ENCODE peak calls at places on chromosomes 1 and 21, in eight cellular contexts. D, C, A, E, P, R, Q and T are unnamed samples.

GRCh38 chr1:18365099-18365705 is 115.5 kb upstream of the KLHDC7A start:
- DNase-seq in D (no peak), C (no peak), A (no peak), E (no peak), P (no peak), R (no peak), Q (no peak), T (no peak)

GRCh38 chr1:151342562-151342961 is 4.5 kb downstream of the RFX5 start:
- DNase-seq in D (no peak), C (no peak), A (no peak), E (peak; percentile 63), P (no peak), R (no peak), Q (no peak), T (no peak)

GRCh38 chr1:226411619-226412018 is 3.7 kb upstream of the PARP1 start:
- DNase-seq in D (no peak), C (no peak), A (no peak), E (no peak), P (no peak), R (no peak), Q (no peak), T (no peak)

GRCh38 chr1:7302873-7303272 is 468.2 kb upstream of the VAMP3 start:
- DNase-seq in D (peak; percentile 7), C (no peak), A (no peak), E (no peak), P (no peak), R (no peak), Q (no peak), T (no peak)

GRCh38 chr21:29571949-29572348 is 273.2 kb downstream of the BACH1 start:
- DNase-seq in D (no peak), C (no peak), A (no peak), E (no peak), P (no peak), R (no peak), Q (no peak), T (no peak)

GRCh38 chr1:231918239-231919015 is 291.8 kb downstream of the DISC1 start:
- DNase-seq in D (no peak), C (no peak), A (peak; percentile 10), E (no peak), P (no peak), R (no peak), Q (peak; percentile 85), T (no peak)

GRCh38 chr1:106879538-106879937 is 176.9 kb upstream of the PRMT6 start:
- DNase-seq in D (peak; percentile 60), C (peak; percentile 15), A (no peak), E (peak; percentile 67), P (peak; percentile 19), R (peak; percentile 8), Q (no peak), T (peak; percentile 18)

GRCh38 chr21:35256468-35256988 is 207.4 kb upstream of the RUNX1 start:
- DNase-seq in D (peak; percentile 83), C (peak; percentile 74), A (no peak), E (peak; percentile 83), P (peak; percentile 91), R (peak; percentile 92), Q (peak; percentile 99), T (peak; percentile 68)

GRCh38 chr1:3785458-3786157 is 10.7 kb downstream of the LRRC47 start:
- DNase-seq in D (peak; percentile 44), C (peak; percentile 45), A (no peak), E (peak; percentile 31), P (no peak), R (no peak), Q (no peak), T (no peak)

GRCh38 chr21:32817206-32817605 is 45.7 kb upstream of the PAXBP1 start:
- DNase-seq in D (peak; percentile 68), C (no peak), A (no peak), E (no peak), P (no peak), R (peak; percentile 64), Q (no peak), T (no peak)

GRCh38 chr1:165717918-165718515 is 19.7 kb upstream of the ALDH9A1 start:
- DNase-seq in D (peak; percentile 52), C (peak; percentile 53), A (peak; percentile 3), E (no peak), P (no peak), R (peak; percentile 73), Q (peak; percentile 47), T (no peak)

GRCh38 chr1:52955129-52955970 is 28.3 kb downstream of the SCP2 start:
- DNase-seq in D (peak; percentile 28), C (no peak), A (no peak), E (no peak), P (no peak), R (peak; percentile 49), Q (peak; percentile 92), T (no peak)

GRCh38 chr1:164559342-164560070 is 522 bp downstream of the PBX1 start:
- DNase-seq in D (peak; percentile 46), C (peak; percentile 59), A (no peak), E (peak; percentile 51), P (peak; percentile 44), R (peak; percentile 20), Q (peak; percentile 11), T (peak; percentile 33)

GRCh38 chr1:32647308-32648134 is 2.8 kb downstream of the ZBTB8OS start:
- DNase-seq in D (no peak), C (no peak), A (no peak), E (no peak), P (no peak), R (no peak), Q (no peak), T (no peak)

GRCh38 chr1:244779410-244779809 is 56.0 kb upstream of the COX20 start:
- DNase-seq in D (no peak), C (no peak), A (no peak), E (no peak), P (no peak), R (no peak), Q (peak; percentile 27), T (no peak)

DNA sequence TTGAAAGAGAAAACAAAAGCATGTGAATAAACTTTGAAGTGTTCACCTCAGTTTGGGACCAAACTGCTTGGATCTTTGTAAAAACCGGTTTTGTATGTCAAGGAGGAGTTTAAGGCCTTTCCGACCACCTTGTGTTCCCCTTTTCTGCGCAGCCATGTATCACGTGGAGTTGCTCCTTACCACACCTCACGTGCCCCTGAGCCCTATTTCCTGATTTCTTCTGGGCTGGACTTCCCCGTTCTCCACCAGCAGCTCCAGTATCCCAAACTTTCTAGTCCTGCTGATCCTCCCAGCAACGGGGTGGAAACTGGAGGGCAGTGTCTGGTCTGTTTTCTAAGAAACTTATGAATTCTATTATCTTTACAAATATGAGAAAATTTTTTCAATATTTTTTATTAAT is 1.6 kb upstream of the SH3D21 start:
- DNase-seq in D (no peak), C (no peak), A (no peak), E (peak; percentile 57), P (no peak), R (peak; percentile 48), Q (no peak), T (no peak)
- H3K9me3 ChIP-seq in D (no peaks in the 10 kb centered on the region), C (no peaks in the 10 kb centered on the region), A (no peaks in the 10 kb centered on the region), E (no peaks in the 10 kb centered on the region), P (no peaks in the 10 kb centered on the region), R (no peaks in the 10 kb centered on the region), Q (no peaks in the 10 kb centered on the region), T (no peaks in the 10 kb centered on the region)

GRCh38 chr1:23664837-23665795 is 26.5 kb upstream of the RPL11 start:
- DNase-seq in D (no peak), C (peak; percentile 66), A (no peak), E (no peak), P (no peak), R (peak; percentile 7), Q (no peak), T (no peak)
- TF ChIP-seq CTCF in D (no peak), C (peak; percentile 39), A (no peak), E (no peak), P (peak; percentile 19), R (peak; percentile 31), Q (peak; percentile 41), T (no peak)

GRCh38 chr21:39658066-39658465 is 45.3 kb downstream of the B3GALT5 start:
- DNase-seq in D (no peak), C (no peak), A (no peak), E (no peak), P (no peak), R (no peak), Q (no peak), T (no peak)

GRCh38 chr21:39657091-39657689 is 44.5 kb downstream of the B3GALT5 start:
- DNase-seq in D (peak; percentile 70), C (no peak), A (no peak), E (no peak), P (no peak), R (peak; percentile 79), Q (no peak), T (no peak)

GRCh38 chr21:39656209-39656608 is 43.5 kb downstream of the B3GALT5 start:
- DNase-seq in D (no peak), C (no peak), A (no peak), E (no peak), P (no peak), R (no peak), Q (no peak), T (no peak)

GRCh38 chr21:39654951-39655350 is 42.2 kb downstream of the B3GALT5 start:
- DNase-seq in D (peak; percentile 51), C (no peak), A (no peak), E (no peak), P (no peak), R (no peak), Q (no peak), T (no peak)

DNA sequence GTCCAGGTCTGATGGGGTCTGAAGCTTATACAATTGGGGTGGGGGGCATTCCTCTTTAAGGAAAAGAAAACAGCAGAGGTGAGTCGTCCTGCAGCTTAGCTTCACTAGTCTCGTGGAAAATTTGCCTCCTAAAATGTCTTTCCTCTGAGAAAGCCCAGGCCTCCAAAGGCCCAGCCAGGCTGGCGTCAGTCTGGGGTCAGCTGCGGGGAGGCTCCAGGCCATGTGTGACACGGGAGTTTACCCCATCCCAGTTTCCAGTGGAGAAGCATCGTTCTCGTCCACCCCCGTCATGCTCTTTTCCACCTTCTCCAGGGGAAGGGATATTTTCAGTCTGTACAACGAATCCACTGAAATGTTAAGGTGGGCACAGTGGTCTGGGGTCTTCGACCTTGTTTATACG is 42.8 kb downstream of the B3GALT5 start:
- DNase-seq in D (no peak), C (no peak), A (no peak), E (no peak), P (no peak), R (no peak), Q (no peak), T (no peak)
- H3K9me3 ChIP-seq in D (no peaks in the 10 kb centered on the region), C (no peaks in the 10 kb centered on the region), A (peaks cover 8% of the 10 kb centered on the region), E (no peaks in the 10 kb centered on the region), P (peaks cover 8% of the 10 kb centered on the region), R (no peaks in the 10 kb centered on the region), Q (peaks cover 5% of the 10 kb centered on the region), T (peaks cover 17% of the 10 kb centered on the region)

GRCh38 chr1:28581531-28582247 is 10.4 kb upstream of the RAB42 start:
- DNase-seq in D (peak; percentile 96), C (peak; percentile 95), A (peak; percentile 92), E (peak; percentile 98), P (peak; percentile 96), R (peak; percentile 97), Q (peak; percentile 85), T (peak; percentile 98)

GRCh38 chr1:28579374-28579773 is 12.7 kb upstream of the RAB42 start:
- DNase-seq in D (no peak), C (no peak), A (no peak), E (no peak), P (no peak), R (no peak), Q (no peak), T (no peak)

GRCh38 chr1:28582248-28582615 is 9.8 kb upstream of the RAB42 start:
- DNase-seq in D (peak; percentile 35), C (peak; percentile 22), A (no peak), E (no peak), P (no peak), R (no peak), Q (peak; percentile 40), T (no peak)

GRCh38 chr1:28578696-28579218 is 13.3 kb upstream of the RAB42 start:
- DNase-seq in D (no peak), C (no peak), A (no peak), E (no peak), P (no peak), R (no peak), Q (no peak), T (no peak)

GRCh38 chr1:28580706-28581530 is 11.1 kb upstream of the RAB42 start:
- DNase-seq in D (peak; percentile 55), C (peak; percentile 58), A (peak; percentile 42), E (peak; percentile 60), P (no peak), R (peak; percentile 46), Q (peak; percentile 29), T (no peak)
- TF ChIP-seq CTCF in D (no peak), C (peak; percentile 11), A (peak; percentile 17), E (no peak), P (no peak), R (no peak), Q (no peak), T (no peak)